ENCODE peak calls at places on chromosomes 3 and 15, in seven cellular contexts. Y is stomach; L is sigmoid colon; D is mammary epithelial cell; O is mucosa of descending colon; W is spleen; A is CD8-positive, alpha-beta T cell. C is an unnamed sample. For H3K36me3, the result is how much of the 10 kb centered on the place peaks cover.

GRCh38 chr3:136584728-136585127 is 167.4 kb downstream of the STAG1 start:
- DNase-seq in Y (no peak), O (no peak), D (no peak), L (no peak), A (no peak), W (no peak), C (no peak)

GRCh38 chr15:64854526-64854925 is 12.8 kb downstream of the PLEKHO2 start:
- DNase-seq in W (no peak), Y (no peak), D (no peak), A (no peak), L (peak), O (no peak), C (no peak)

GRCh38 chr15:85858586-85859375 is 64.1 kb upstream of the KLHL25 start:
- DNase-seq in Y (peak), D (peak), W (peak), O (peak), L (peak), A (peak), C (peak)

GRCh38 chr3:38620236-38620635 is 29.3 kb downstream of the SCN5A start:
- DNase-seq in O (no peak), D (no peak), L (no peak), A (no peak), Y (no peak), W (no peak), C (no peak)

GRCh38 chr3:144063306-144063705 is 91.7 kb downstream of the DIPK2A start:
- DNase-seq in Y (no peak), O (no peak), A (no peak), D (no peak), L (no peak), W (no peak), C (no peak)

GRCh38 chr15:31439328-31439727 is 112.7 kb downstream of the KLF13 start:
- DNase-seq in D (no peak), W (no peak), Y (no peak), L (no peak), O (no peak), A (no peak), C (peak)

GRCh38 chr15:77104155-77104554 is 33.2 kb upstream of the TSPAN3 start:
- DNase-seq in A (no peak), D (no peak), O (no peak), L (no peak), W (no peak), Y (no peak), C (no peak)

GRCh38 chr3:179977356-179977755 is 59.4 kb downstream of the PEX5L start:
- DNase-seq in O (no peak), D (no peak), W (no peak), L (no peak), Y (no peak), A (no peak), C (no peak)

GRCh38 chr3:151377768-151378385 is 6.7 kb downstream of the P2RY12 start:
- DNase-seq in O (no peak), D (no peak), Y (no peak), W (no peak), L (no peak), A (no peak), C (no peak)

GRCh38 chr3:88076712-88077111 is 17.7 kb downstream of the ZNF654 start:
- DNase-seq in W (no peak), A (no peak), Y (no peak), D (no peak), O (no peak), L (no peak), C (no peak)

GRCh38 chr15:38636597-38636996 is 72.0 kb upstream of the RASGRP1 start:
- DNase-seq in D (no peak), Y (no peak), W (no peak), A (no peak), O (no peak), L (no peak), C (no peak)

GRCh38 chr3:141792495-141792894 is 29.3 kb downstream of the GRK7 start:
- DNase-seq in L (no peak), Y (no peak), O (no peak), D (no peak), W (no peak), A (no peak), C (no peak)

GRCh38 chr3:161989012-161989411 is 492.4 kb downstream of the OTOL1 start:
- DNase-seq in A (no peak), O (no peak), W (no peak), D (no peak), L (no peak), Y (no peak), C (no peak)

GRCh38 chr3:152060701-152061100 is 187.3 kb downstream of the SUCNR1 start:
- DNase-seq in D (no peak), O (no peak), A (no peak), L (no peak), Y (no peak), W (no peak), C (no peak)

GRCh38 chr3:190265795-190266194 is 56.5 kb downstream of the CLDN1 start:
- DNase-seq in Y (no peak), W (no peak), A (no peak), L (no peak), D (peak), O (no peak), C (peak)

GRCh38 chr3:95926904-95927501 is 887.4 kb upstream of the EPHA6 start:
- DNase-seq in Y (no peak), W (no peak), L (no peak), D (no peak), O (no peak), A (no peak), C (no peak)

GRCh38 chr3:59733041-59733809 is 683.4 kb upstream of the CFAP20DC start:
- DNase-seq in L (no peak), O (no peak), A (no peak), W (no peak), Y (no peak), D (no peak), C (no peak)

GRCh38 chr15:39471791-39472190 is 109.1 kb upstream of the THBS1 start:
- DNase-seq in O (no peak), D (no peak), A (no peak), Y (no peak), L (no peak), W (no peak), C (no peak)

GRCh38 chr3:54663558-54664114 is 264.2 kb downstream of the LRTM1 start:
- DNase-seq in W (no peak), O (no peak), L (no peak), D (no peak), A (no peak), Y (no peak), C (no peak)

GRCh38 chr3:67610458-67610857 is 44.0 kb downstream of the SUCLG2 start:
- DNase-seq in L (no peak), D (peak), W (no peak), O (no peak), Y (no peak), A (no peak), C (no peak)

GRCh38 chr3:25603703-25604102 is 61.0 kb downstream of the TOP2B start:
- DNase-seq in A (no peak), O (no peak), Y (no peak), W (no peak), D (no peak), L (no peak), C (no peak)

GRCh38 chr3:29282431-29283296 is 1.8 kb downstream of the RBMS3 start:
- DNase-seq in L (no peak), A (no peak), W (no peak), O (no peak), D (peak), Y (no peak), C (no peak)

GRCh38 chr3:72127843-72128242 is 342.9 kb upstream of the PROK2 start:
- DNase-seq in D (peak), A (no peak), W (no peak), L (no peak), O (no peak), Y (no peak), C (no peak)

GRCh38 chr3:188554404-188554803 is 400.4 kb downstream of the LPP start:
- DNase-seq in L (peak), D (peak), A (no peak), O (no peak), W (no peak), Y (no peak), C (no peak)

GRCh38 chr3:47151836-47152235 is 12.1 kb downstream of the SETD2 start:
- DNase-seq in W (no peak), O (no peak), Y (no peak), A (no peak), L (no peak), D (no peak), C (no peak)

GRCh38 chr3:126267169-126267975 is 87.0 kb upstream of the ALDH1L1 start:
- DNase-seq in L (peak), Y (peak), W (no peak), D (peak), A (no peak), O (peak), C (peak)

GRCh38 chr15:92864127-92864814 is 35.9 kb upstream of the CHD2 start:
- DNase-seq in L (no peak), Y (no peak), O (no peak), W (no peak), A (no peak), D (no peak), C (peak)

GRCh38 chr3:132879651-132880050 is 157.4 kb upstream of the NPHP3 start:
- DNase-seq in Y (no peak), W (no peak), A (no peak), L (no peak), D (peak), O (no peak), C (no peak)

GRCh38 chr15:43776101-43776717 is 557 bp downstream of the ELL3 start:
- DNase-seq in O (peak), Y (peak), W (peak), D (no peak), L (no peak), A (peak), C (peak)

GRCh38 chr15:73887481-73887880 is 14.1 kb downstream of the TBC1D21 start:
- DNase-seq in A (no peak), Y (no peak), D (no peak), O (no peak), L (no peak), W (no peak), C (no peak)

GRCh38 chr3:137845666-137846065 is 81.6 kb downstream of the SOX14 start:
- DNase-seq in W (no peak), D (no peak), Y (no peak), O (no peak), A (no peak), L (no peak), C (no peak)

GRCh38 chr3:175422744-175423143 is 563.6 kb downstream of the NAALADL2 start:
- DNase-seq in W (no peak), D (no peak), Y (no peak), O (no peak), L (no peak), A (no peak), C (no peak)

GRCh38 chr3:71495708-71496472 is 87.6 kb downstream of the FOXP1 start:
- DNase-seq in D (peak), W (no peak), A (no peak), O (no peak), Y (no peak), L (no peak), C (no peak)

GRCh38 chr15:62254137-62254934 is 89.3 kb upstream of the C2CD4B start:
- DNase-seq in Y (peak), L (peak), O (no peak), W (peak), D (peak), A (peak), C (peak)

GRCh38 chr3:58151637-58152036 is 59.1 kb downstream of the DNASE1L3 start:
- DNase-seq in L (peak), O (no peak), D (no peak), A (no peak), Y (no peak), W (no peak), C (no peak)

GRCh38 chr15:42158941-42159340 is 2.5 kb upstream of the PLA2G4F start:
- DNase-seq in W (no peak), A (no peak), O (no peak), Y (peak), L (no peak), D (no peak), C (no peak)

GRCh38 chr3:193620650-193621049 is 27.6 kb downstream of the OPA1 start:
- DNase-seq in O (no peak), A (no peak), W (no peak), Y (no peak), L (no peak), D (peak), C (no peak)
- H3K36me3 ChIP-seq in O (under half), A (under half), W (half or more), Y (half or more), L (half or more), D (under half), C (under half)

GRCh38 chr3:127556565-127556964 is 34.0 kb downstream of the TPRA1 start:
- DNase-seq in O (no peak), D (no peak), W (no peak), L (no peak), Y (no peak), A (no peak), C (no peak)
- TF ChIP-seq CTCF in O (no peak), D (no peak), W (no peak), L (no peak), Y (no peak), A (no peak), C (no peak)

DNA sequence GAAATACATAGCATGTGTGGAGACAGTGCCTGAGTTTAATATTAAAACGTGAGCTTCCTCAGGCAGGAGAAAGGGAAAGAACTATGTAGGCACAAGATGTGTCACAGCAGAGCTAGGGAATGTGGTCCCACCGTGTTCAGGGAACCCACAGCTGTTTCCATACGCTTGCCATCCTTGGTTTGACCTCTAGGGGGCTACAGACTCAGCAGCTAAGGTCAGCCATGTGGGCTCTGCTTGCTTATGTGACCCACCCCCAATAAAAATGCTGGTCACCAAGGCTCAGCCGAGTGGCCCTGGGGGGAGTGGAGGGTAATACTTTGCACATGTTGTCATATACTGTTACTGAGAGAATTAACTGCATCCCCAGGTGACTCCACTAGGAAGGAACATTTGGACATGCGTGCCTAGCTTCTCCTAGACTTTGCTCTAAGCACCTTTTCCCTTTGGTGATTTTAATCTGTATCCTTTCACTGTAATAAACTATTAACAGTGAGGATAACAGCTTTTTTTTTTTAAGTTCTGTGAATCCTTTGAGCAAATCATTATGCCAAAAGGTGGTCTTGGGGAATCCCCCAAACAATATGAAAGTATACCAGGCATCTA is 3.3 kb downstream of the TUBGCP5 start:
- DNase-seq in W (no peak), Y (peak), A (peak), L (no peak), D (peak), O (no peak), C (peak)
- H3K36me3 ChIP-seq in W (half or more), Y (under half), A (under half), L (half or more), D (under half), O (under half), C (under half)

GRCh38 chr15:67838789-67839332 is 984 bp downstream of the RNU6-1 start:
- DNase-seq in W (peak), A (no peak), O (peak), L (peak), Y (peak), D (peak), C (peak)
- TF ChIP-seq CTCF in W (no peak), A (no peak), O (no peak), L (peak), Y (no peak), D (no peak), C (no peak)

DNA sequence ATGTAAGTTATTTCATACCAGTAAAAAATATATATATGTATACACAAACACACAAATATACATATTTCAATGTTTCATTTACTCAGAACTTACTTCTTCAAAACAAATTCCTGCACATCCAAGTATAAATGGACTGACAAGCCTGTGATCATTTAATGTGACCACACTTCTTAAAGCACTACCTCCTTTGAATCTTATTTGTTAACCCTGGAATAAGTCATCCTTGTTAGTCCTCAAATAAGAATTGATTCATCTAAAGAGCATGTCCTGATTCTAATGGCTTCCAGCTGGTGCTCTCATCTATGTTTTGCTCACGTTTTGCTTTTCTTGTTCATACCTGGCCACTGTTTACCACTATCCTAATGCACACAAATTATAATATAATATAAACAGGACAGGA is 103.9 kb upstream of the UBP1 start:
- DNase-seq in O (no peak), A (no peak), W (no peak), Y (no peak), L (no peak), D (no peak), C (no peak)
- H3K36me3 ChIP-seq in O (under half), A (under half), W (half or more), Y (half or more), L (half or more), D (under half), C (under half)

DNA sequence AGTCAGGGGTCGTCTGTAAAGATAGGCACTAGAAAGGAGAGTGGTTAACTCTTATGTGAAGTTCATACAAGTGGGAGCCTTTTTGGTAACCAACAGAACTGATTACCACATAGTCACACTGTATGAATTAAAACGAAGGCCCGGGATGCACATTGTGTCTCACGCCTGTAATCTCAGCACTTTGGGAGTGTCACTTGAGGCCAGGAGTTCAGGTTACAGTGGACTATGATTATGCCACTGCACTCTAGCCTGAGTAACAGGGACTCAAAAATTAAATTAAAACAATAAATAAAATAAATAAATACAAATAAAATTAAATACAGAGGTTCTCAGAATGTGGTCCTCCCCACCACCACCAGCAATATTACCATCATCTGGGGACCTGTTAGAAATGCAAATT is 467 bp downstream of the DNAAF4 start:
- DNase-seq in D (no peak), W (no peak), O (no peak), L (no peak), Y (no peak), A (no peak), C (no peak)
- TF ChIP-seq CTCF in D (no peak), W (no peak), O (no peak), L (no peak), Y (no peak), A (no peak), C (no peak)

GRCh38 chr15:55266547-55266946 is 23.1 kb downstream of the RAB27A start:
- DNase-seq in O (no peak), L (no peak), A (no peak), W (no peak), Y (no peak), D (no peak), C (no peak)
- H3K36me3 ChIP-seq in O (under half), L (under half), A (under half), W (under half), Y (under half), D (under half), C (under half)